ENCODE peak calls at places on chromosomes 3 and 15, in eight cellular contexts. B, C, R, V, Y, W, Z and X are unnamed samples.

GRCh38 chr3:31378226-31378625 is 154.5 kb upstream of the STT3B start:
- DNase-seq in B (no peak), C (no peak), R (no peak), V (no peak), Y (no peak), W (no peak), Z (no peak), X (no peak)

GRCh38 chr3:52873433-52874159 is 23.8 kb downstream of the STIMATE start:
- DNase-seq in B (peak), C (no peak), R (peak), V (no peak), Y (peak), W (no peak), Z (no peak), X (no peak)

GRCh38 chr3:13021934-13022265 is 51.3 kb downstream of the IQSEC1 start:
- DNase-seq in B (no peak), C (no peak), R (no peak), V (no peak), Y (no peak), W (no peak), Z (no peak), X (no peak)

GRCh38 chr3:189121088-189121487 is 50.7 kb upstream of the TPRG1 start:
- DNase-seq in B (no peak), C (no peak), R (no peak), V (no peak), Y (no peak), W (no peak), Z (no peak), X (no peak)

GRCh38 chr3:124952456-124952855 is 17.9 kb upstream of the MUC13 start:
- DNase-seq in B (no peak), C (no peak), R (no peak), V (no peak), Y (no peak), W (no peak), Z (no peak), X (no peak)

GRCh38 chr15:74443100-74443909 is 9.5 kb upstream of the SEMA7A start:
- DNase-seq in B (no peak), C (no peak), R (no peak), V (no peak), Y (no peak), W (no peak), Z (no peak), X (no peak)

GRCh38 chr3:196650740-196651311 is 11.3 kb downstream of the NRROS start:
- DNase-seq in B (peak), C (no peak), R (peak), V (peak), Y (peak), W (no peak), Z (no peak), X (no peak)

GRCh38 chr3:19147905-19148767 is at the start of gene KCNH8:
- DNase-seq in B (peak), C (peak), R (no peak), V (no peak), Y (no peak), W (peak), Z (peak), X (peak)

GRCh38 chr3:29440321-29441019 is 159.6 kb downstream of the RBMS3 start:
- DNase-seq in B (no peak), C (no peak), R (no peak), V (no peak), Y (no peak), W (peak), Z (peak), X (no peak)

GRCh38 chr3:149037684-149038083 is 46.3 kb downstream of the GYG1 start:
- DNase-seq in B (no peak), C (no peak), R (no peak), V (no peak), Y (no peak), W (no peak), Z (no peak), X (no peak)

GRCh38 chr3:15063656-15064286 is 1.3 kb downstream of the MRPS25 start:
- DNase-seq in B (no peak), C (peak), R (no peak), V (no peak), Y (no peak), W (no peak), Z (no peak), X (no peak)

GRCh38 chr3:172148269-172148668 is 108.9 kb downstream of the FNDC3B start:
- DNase-seq in B (no peak), C (peak), R (no peak), V (no peak), Y (peak), W (no peak), Z (no peak), X (no peak)

GRCh38 chr3:45929042-45929679 is 14.1 kb upstream of the CXCR6 start:
- DNase-seq in B (no peak), C (peak), R (no peak), V (no peak), Y (peak), W (peak), Z (peak), X (peak)

GRCh38 chr15:48855501-48856440 is 22.2 kb upstream of the EID1 start:
- DNase-seq in B (no peak), C (no peak), R (no peak), V (no peak), Y (peak), W (peak), Z (no peak), X (no peak)

GRCh38 chr3:86988986-86989385 is 2.0 kb downstream of the VGLL3 start:
- DNase-seq in B (no peak), C (no peak), R (no peak), V (no peak), Y (no peak), W (no peak), Z (no peak), X (no peak)

GRCh38 chr3:139339219-139339906 is 4.5 kb upstream of the MRPS22 start:
- DNase-seq in B (no peak), C (no peak), R (no peak), V (no peak), Y (peak), W (no peak), Z (no peak), X (no peak)

GRCh38 chr3:169694117-169694516 is 30.6 kb upstream of the MECOM start:
- DNase-seq in B (peak), C (no peak), R (no peak), V (no peak), Y (peak), W (peak), Z (no peak), X (no peak)

GRCh38 chr15:66936115-66936863 is 129.1 kb upstream of the SMAD3 start:
- DNase-seq in B (no peak), C (no peak), R (peak), V (peak), Y (peak), W (no peak), Z (peak), X (no peak)

GRCh38 chr3:192830279-192831110 is 87.2 kb downstream of the MB21D2 start:
- DNase-seq in B (no peak), C (peak), R (no peak), V (no peak), Y (no peak), W (no peak), Z (no peak), X (no peak)

GRCh38 chr3:31973081-31973480 is 8.0 kb downstream of the OSBPL10 start:
- DNase-seq in B (no peak), C (no peak), R (no peak), V (no peak), Y (no peak), W (no peak), Z (no peak), X (no peak)

GRCh38 chr3:32399030-32399620 is 7.5 kb downstream of the CMTM7 start:
- DNase-seq in B (peak), C (peak), R (no peak), V (no peak), Y (peak), W (peak), Z (no peak), X (peak)

GRCh38 chr3:183264249-183264648 is 11.2 kb downstream of the B3GNT5 start:
- DNase-seq in B (no peak), C (no peak), R (no peak), V (no peak), Y (peak), W (no peak), Z (no peak), X (no peak)

GRCh38 chr3:78112266-78112665 is 1072.4 kb downstream of the ROBO2 start:
- DNase-seq in B (no peak), C (no peak), R (peak), V (no peak), Y (no peak), W (no peak), Z (no peak), X (no peak)

GRCh38 chr3:73432021-73432722 is 192.6 kb downstream of the PDZRN3 start:
- DNase-seq in B (peak), C (peak), R (no peak), V (no peak), Y (peak), W (peak), Z (no peak), X (peak)

GRCh38 chr3:185402561-185402960 is 39.6 kb downstream of the MAP3K13 start:
- DNase-seq in B (no peak), C (no peak), R (no peak), V (no peak), Y (peak), W (no peak), Z (no peak), X (no peak)

GRCh38 chr3:158430448-158430847 is 140.5 kb upstream of the MLF1 start:
- DNase-seq in B (no peak), C (no peak), R (no peak), V (no peak), Y (no peak), W (no peak), Z (no peak), X (no peak)

GRCh38 chr15:70066422-70066821 is 31.3 kb downstream of the TLE3 start:
- DNase-seq in B (no peak), C (no peak), R (no peak), V (no peak), Y (peak), W (no peak), Z (no peak), X (no peak)

GRCh38 chr3:134362221-134362620 is 12.0 kb downstream of the AMOTL2 start:
- DNase-seq in B (no peak), C (no peak), R (no peak), V (no peak), Y (no peak), W (no peak), Z (no peak), X (no peak)

GRCh38 chr15:56838085-56838484 is 80.4 kb upstream of the TCF12 start:
- DNase-seq in B (no peak), C (peak), R (no peak), V (no peak), Y (no peak), W (no peak), Z (no peak), X (no peak)

GRCh38 chr3:126982522-126983175 is at the start of gene PLXNA1:
- DNase-seq in B (peak), C (peak), R (peak), V (no peak), Y (peak), W (peak), Z (peak), X (peak)

GRCh38 chr3:52072020-52072419 is 15.6 kb upstream of the DUSP7 start:
- DNase-seq in B (no peak), C (no peak), R (no peak), V (no peak), Y (no peak), W (no peak), Z (no peak), X (no peak)

GRCh38 chr3:67515778-67516177 is 138.6 kb downstream of the SUCLG2 start:
- DNase-seq in B (no peak), C (no peak), R (no peak), V (no peak), Y (no peak), W (peak), Z (no peak), X (no peak)

GRCh38 chr3:63960048-63960711 is 48.0 kb upstream of the SCAANT1 start:
- DNase-seq in B (peak), C (no peak), R (no peak), V (no peak), Y (peak), W (no peak), Z (peak), X (no peak)

GRCh38 chr3:190517696-190518095 is 3.8 kb downstream of the IL1RAP start:
- DNase-seq in B (peak), C (no peak), R (no peak), V (no peak), Y (peak), W (no peak), Z (no peak), X (no peak)

GRCh38 chr15:76258460-76258859 is 52.8 kb downstream of the ETFA start:
- DNase-seq in B (no peak), C (no peak), R (no peak), V (no peak), Y (no peak), W (no peak), Z (no peak), X (no peak)

GRCh38 chr3:57727096-57727495 is 29.0 kb upstream of the SLMAP start:
- DNase-seq in B (peak), C (no peak), R (no peak), V (no peak), Y (peak), W (no peak), Z (no peak), X (no peak)

GRCh38 chr3:30977592-30977991 is 83.1 kb upstream of the GADL1 start:
- DNase-seq in B (no peak), C (no peak), R (no peak), V (no peak), Y (no peak), W (no peak), Z (no peak), X (no peak)

GRCh38 chr3:141050576-141050912 is 603 bp upstream of the SPSB4 start:
- DNase-seq in B (no peak), C (no peak), R (no peak), V (no peak), Y (no peak), W (no peak), Z (no peak), X (no peak)

GRCh38 chr3:141047168-141047567 is 4.0 kb upstream of the SPSB4 start:
- DNase-seq in B (peak), C (no peak), R (no peak), V (no peak), Y (no peak), W (no peak), Z (no peak), X (no peak)

GRCh38 chr3:141051641-141052569 is 758 bp downstream of the SPSB4 start:
- DNase-seq in B (peak), C (no peak), R (no peak), V (no peak), Y (peak), W (peak), Z (peak), X (no peak)

GRCh38 chr3:141050913-141051632 is at the start of gene SPSB4:
- DNase-seq in B (peak), C (no peak), R (no peak), V (no peak), Y (peak), W (peak), Z (peak), X (no peak)

GRCh38 chr3:141049681-141050080 is 1.5 kb upstream of the SPSB4 start:
- DNase-seq in B (no peak), C (no peak), R (no peak), V (no peak), Y (no peak), W (no peak), Z (no peak), X (no peak)
- TF ChIP-seq CTCF in B (peak), C (no peak), R (no peak), V (no peak), Y (peak), W (peak), Z (no peak), X (no peak)

GRCh38 chr15:57973534-57973933 is 92.0 kb downstream of the ALDH1A2 start:
- DNase-seq in B (no peak), C (no peak), R (no peak), V (no peak), Y (no peak), W (no peak), Z (no peak), X (no peak)

GRCh38 chr15:57972801-57973311 is 92.7 kb downstream of the ALDH1A2 start:
- DNase-seq in B (no peak), C (no peak), R (no peak), V (no peak), Y (no peak), W (no peak), Z (no peak), X (no peak)

GRCh38 chr15:57969355-57969754 is 96.2 kb downstream of the ALDH1A2 start:
- DNase-seq in B (peak), C (no peak), R (no peak), V (no peak), Y (peak), W (no peak), Z (no peak), X (no peak)
- TF ChIP-seq CTCF in B (peak), C (no peak), R (peak), V (peak), Y (peak), W (peak), Z (no peak), X (no peak)

GRCh38 chr3:4882548-4882947 is 96.7 kb upstream of the BHLHE40 start:
- DNase-seq in B (no peak), C (no peak), R (no peak), V (no peak), Y (no peak), W (no peak), Z (no peak), X (no peak)
- TF ChIP-seq CTCF in B (no peak), C (no peak), R (no peak), V (no peak), Y (no peak), W (no peak), Z (no peak), X (no peak)

DNA sequence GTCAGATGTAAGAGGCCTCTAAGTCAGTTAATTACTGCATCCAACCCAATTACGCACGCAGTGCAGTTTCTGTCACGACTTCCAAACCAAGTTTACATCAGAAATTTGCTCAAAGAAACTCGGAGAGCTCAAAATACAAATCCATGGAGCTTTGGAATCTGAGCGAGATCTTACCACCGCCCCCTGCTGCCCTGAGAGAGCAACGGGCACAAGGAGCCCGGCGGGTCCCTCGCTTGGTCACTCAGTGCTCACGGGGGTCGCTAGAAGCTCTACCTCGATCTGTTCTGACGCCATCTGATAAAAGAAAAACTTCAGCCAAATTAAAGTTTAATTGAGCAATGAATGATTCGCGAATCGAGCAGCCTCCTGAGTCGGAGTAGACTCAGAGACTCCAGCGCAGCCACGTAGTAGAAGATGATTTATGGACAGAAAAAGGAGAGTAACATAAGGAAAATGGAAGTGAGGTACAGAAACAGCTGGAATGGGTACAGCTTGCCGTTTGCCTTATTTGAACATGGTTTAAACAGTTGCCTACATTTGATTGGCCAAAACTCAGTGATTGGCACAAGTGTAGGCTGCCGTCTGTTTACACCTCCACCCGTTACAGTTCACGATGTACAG is 232.7 kb upstream of the ATP10A start:
- DNase-seq in B (no peak), C (no peak), R (no peak), V (no peak), Y (peak), W (peak), Z (no peak), X (no peak)
- TF ChIP-seq CTCF in B (no peak), C (peak), R (peak), V (peak), Y (peak), W (peak), Z (no peak), X (no peak)

DNA sequence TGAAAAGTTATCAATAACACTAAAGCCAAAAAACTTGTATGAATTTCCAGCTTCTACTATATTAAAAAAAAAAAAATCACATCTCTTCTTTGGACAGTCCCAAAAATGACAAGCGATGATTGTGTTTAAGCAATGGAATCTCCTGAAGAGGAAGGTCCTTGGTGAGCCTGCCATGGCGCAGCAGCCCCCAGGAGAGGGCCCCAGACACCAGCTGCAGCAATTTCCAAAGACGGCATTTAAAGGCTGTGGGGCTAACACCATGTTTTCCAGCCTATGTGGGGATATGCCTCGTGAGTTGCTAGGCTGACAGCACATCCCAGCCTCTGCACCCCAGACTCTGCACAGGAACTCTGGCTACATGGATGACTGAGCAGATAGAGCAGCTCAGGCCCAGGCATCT is 14.7 kb downstream of the SKIC8 start:
- DNase-seq in B (no peak), C (no peak), R (no peak), V (no peak), Y (no peak), W (no peak), Z (no peak), X (no peak)
- TF ChIP-seq CTCF in B (no peak), C (no peak), R (peak), V (peak), Y (peak), W (no peak), Z (no peak), X (peak)